ENCODE peak calls at places on chromosomes 2 and 18, in seven cellular contexts. D, Z, S, Q, N, H and K are unnamed samples.

GRCh38 chr2:163771596-163771995 is 35.8 kb upstream of the FIGN start:
- DNase-seq in D (no peak), Z (no peak), S (no peak), Q (peak; percentile 2), N (no peak), H (no peak), K (no peak)

GRCh38 chr2:127740665-127741287 is 39.5 kb downstream of the SFT2D3 start:
- DNase-seq in D (no peak), Z (no peak), S (no peak), Q (no peak), N (no peak), H (no peak), K (no peak)

GRCh38 chr18:52422985-52423601 is 83.1 kb downstream of the DCC start:
- DNase-seq in D (no peak), Z (no peak), S (no peak), Q (no peak), N (no peak), H (no peak), K (no peak)

GRCh38 chr2:45382744-45383143 is 228.3 kb downstream of the SRBD1 start:
- DNase-seq in D (no peak), Z (no peak), S (no peak), Q (no peak), N (no peak), H (no peak), K (peak; percentile 4)

GRCh38 chr18:80147418-80148315 is 38.6 kb downstream of the ADNP2 start:
- DNase-seq in D (peak; percentile 84), Z (peak; percentile 89), S (peak; percentile 78), Q (peak; percentile 23), N (peak; percentile 21), H (peak; percentile 83), K (peak; percentile 55)

GRCh38 chr18:48367557-48367956 is 41.6 kb downstream of the ZBTB7C start:
- DNase-seq in D (peak; percentile 31), Z (no peak), S (no peak), Q (no peak), N (no peak), H (no peak), K (no peak)

GRCh38 chr2:181894381-181894780 is 2.9 kb downstream of the ITPRID2 start:
- DNase-seq in D (no peak), Z (no peak), S (no peak), Q (no peak), N (no peak), H (no peak), K (no peak)

GRCh38 chr2:125979886-125980285 is 676.1 kb upstream of the GYPC start:
- DNase-seq in D (no peak), Z (no peak), S (no peak), Q (no peak), N (no peak), H (no peak), K (no peak)

GRCh38 chr18:2173464-2173863 is 397.8 kb downstream of the METTL4 start:
- DNase-seq in D (no peak), Z (no peak), S (no peak), Q (no peak), N (no peak), H (peak; percentile 41), K (peak; percentile 69)

GRCh38 chr2:12712871-12713270 is 3.9 kb upstream of the TRIB2 start:
- DNase-seq in D (no peak), Z (no peak), S (no peak), Q (no peak), N (no peak), H (no peak), K (no peak)

GRCh38 chr18:67783215-67783946 is 266.9 kb upstream of the DSEL start:
- DNase-seq in D (no peak), Z (no peak), S (no peak), Q (no peak), N (no peak), H (no peak), K (peak; percentile 56)

DNA sequence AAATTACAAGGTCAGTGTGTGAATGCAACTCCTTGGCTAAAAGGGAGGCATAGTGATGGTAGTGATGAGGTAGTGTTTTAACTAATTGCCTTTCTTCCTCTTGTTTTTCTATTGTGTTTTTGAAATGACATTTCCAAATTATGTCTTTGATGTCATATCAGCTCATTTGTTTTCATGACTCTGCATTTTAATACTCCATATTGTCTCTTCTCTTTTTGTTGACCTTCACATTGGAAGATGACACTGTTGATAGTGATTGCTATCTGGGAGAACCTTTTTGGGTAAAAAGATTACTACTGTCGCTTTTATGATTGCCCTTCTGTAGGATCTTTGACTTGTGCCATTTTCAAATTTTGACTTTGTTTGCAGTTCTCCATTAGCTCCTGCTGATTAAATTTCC is 3.0 kb downstream of the GIGYF2 start:
- DNase-seq in D (no peak), Z (no peak), S (no peak), Q (no peak), N (no peak), H (no peak), K (no peak)
- H3K4me3 ChIP-seq in D (no peak overlapping the region), Z (peak overlapping the region; percentile 95), S (no peak overlapping the region), Q (no peak overlapping the region), N (no peak overlapping the region), H (no peak overlapping the region), K (no peak overlapping the region)

DNA sequence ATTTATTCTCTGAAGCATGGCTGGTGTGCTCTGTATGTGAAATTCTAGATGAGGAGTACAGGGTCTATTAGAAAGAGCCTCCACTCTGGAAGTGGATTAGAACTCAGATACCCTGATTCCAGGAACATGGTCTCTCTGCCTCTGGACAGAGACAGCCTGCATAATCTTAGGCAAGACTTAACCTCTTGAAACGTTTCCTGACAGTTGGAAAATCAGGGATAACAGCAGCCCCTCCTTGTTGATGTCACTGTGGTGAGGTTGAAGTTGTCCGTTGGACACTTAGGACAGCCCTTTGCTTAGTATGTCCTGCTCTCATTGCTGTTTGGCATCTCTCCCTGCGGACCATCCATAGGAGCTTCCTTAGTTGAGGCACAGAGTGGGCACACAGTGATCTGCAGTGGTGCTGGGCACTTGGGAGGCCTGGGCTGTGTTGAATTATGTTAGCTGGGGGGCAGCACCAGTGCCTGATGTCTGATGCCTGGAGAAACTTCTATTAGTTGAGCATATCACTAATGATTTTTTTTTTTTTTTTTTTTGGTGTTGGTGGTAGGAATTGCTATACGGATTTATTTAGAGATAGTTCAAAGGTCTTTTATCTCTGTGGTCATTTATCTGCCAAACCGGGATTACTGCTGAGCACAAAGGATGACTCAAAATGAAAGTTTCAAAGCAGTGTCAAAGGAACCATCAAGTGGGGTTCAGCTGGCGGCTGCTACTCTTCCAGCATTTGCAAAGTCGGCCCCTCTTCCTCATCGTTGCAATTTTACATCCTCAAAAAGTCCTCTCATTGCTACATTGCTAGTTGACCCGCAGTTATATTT is 28.8 kb downstream of the SETBP1 start:
- DNase-seq in D (no peak), Z (no peak), S (no peak), Q (no peak), N (no peak), H (no peak), K (no peak)
- H3K4me3 ChIP-seq in D (peak overlapping the region; percentile 51), Z (no peak overlapping the region), S (no peak overlapping the region), Q (no peak overlapping the region), N (no peak overlapping the region), H (no peak overlapping the region), K (no peak overlapping the region)

DNA sequence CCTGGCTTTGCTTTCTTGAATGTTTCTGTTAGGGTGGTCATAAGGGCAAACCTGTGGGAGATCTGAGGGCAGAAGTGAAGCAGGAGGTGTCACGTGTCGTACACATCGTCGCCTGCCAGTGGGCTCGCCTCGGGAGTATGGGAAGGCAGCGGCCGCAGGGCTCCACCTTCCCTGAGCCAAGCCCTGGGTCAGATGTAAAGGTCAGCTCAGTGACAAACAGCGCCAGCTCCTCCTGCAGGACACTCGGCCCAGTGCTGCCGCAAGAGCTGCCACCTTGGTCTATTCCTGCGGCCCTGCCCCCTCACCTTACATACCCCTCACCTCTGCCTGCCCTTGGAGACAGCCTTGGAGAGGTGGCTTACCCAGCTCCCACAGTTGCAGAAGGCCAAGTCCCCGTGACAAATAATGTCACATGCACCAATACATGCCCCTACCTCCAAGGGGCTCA is 64.2 kb downstream of the PSMG2 start:
- DNase-seq in D (no peak), Z (no peak), S (no peak), Q (peak; percentile 22), N (no peak), H (peak; percentile 49), K (no peak)
- H3K4me3 ChIP-seq in D (no peak overlapping the region), Z (no peak overlapping the region), S (no peak overlapping the region), Q (no peak overlapping the region), N (no peak overlapping the region), H (no peak overlapping the region), K (no peak overlapping the region)

GRCh38 chr18:11808001-11808855 is 43.0 kb upstream of the CHMP1B start:
- DNase-seq in D (no peak), Z (no peak), S (no peak), Q (peak; percentile 71), N (no peak), H (no peak), K (no peak)
- H3K4me3 ChIP-seq in D (no peak overlapping the region), Z (no peak overlapping the region), S (no peak overlapping the region), Q (no peak overlapping the region), N (no peak overlapping the region), H (no peak overlapping the region), K (no peak overlapping the region)

GRCh38 chr2:143717053-143717452 is 587.8 kb downstream of the ARHGAP15 start:
- DNase-seq in D (no peak), Z (no peak), S (no peak), Q (no peak), N (no peak), H (peak; percentile 42), K (no peak)

GRCh38 chr2:143716527-143716926 is 587.3 kb downstream of the ARHGAP15 start:
- DNase-seq in D (no peak), Z (no peak), S (no peak), Q (no peak), N (no peak), H (no peak), K (no peak)

GRCh38 chr2:143720093-143720664 is 591.0 kb downstream of the ARHGAP15 start:
- DNase-seq in D (no peak), Z (no peak), S (no peak), Q (no peak), N (no peak), H (no peak), K (no peak)

GRCh38 chr2:143717532-143718168 is 588.4 kb downstream of the ARHGAP15 start:
- DNase-seq in D (no peak), Z (no peak), S (no peak), Q (no peak), N (no peak), H (no peak), K (no peak)
- H3K4me3 ChIP-seq in D (peak overlapping the region; percentile 55), Z (no peak overlapping the region), S (no peak overlapping the region), Q (no peak overlapping the region), N (no peak overlapping the region), H (peak overlapping the region; percentile 25), K (no peak overlapping the region)

GRCh38 chr2:186889291-186889886 is 40.4 kb upstream of the ZSWIM2 start:
- DNase-seq in D (no peak), Z (no peak), S (no peak), Q (no peak), N (no peak), H (no peak), K (no peak)
- H3K4me3 ChIP-seq in D (no peak overlapping the region), Z (no peak overlapping the region), S (no peak overlapping the region), Q (no peak overlapping the region), N (no peak overlapping the region), H (no peak overlapping the region), K (no peak overlapping the region)